ENCODE peak calls at places on chromosome 10, in six cellular contexts. One of them, this sample, is unnamed.

GRCh38 chr10:5945203-5945534 is 32.2 kb downstream of the IL15RA start:
- DNase-seq in neuronal stem cell: no peak
- DNase-seq in effector memory CD4-positive, alpha-beta T cell: no peak
- DNase-seq in mesendoderm: no peak
- DNase-seq in CD8-positive, alpha-beta T cell: no peak
- DNase-seq in body of pancreas: no peak
- DNase-seq in this sample: no peak

GRCh38 chr10:69914373-69915268 is 112.9 kb downstream of the COL13A1 start:
- DNase-seq in neuronal stem cell: peak; percentile 84
- DNase-seq in effector memory CD4-positive, alpha-beta T cell: peak; percentile 3
- DNase-seq in mesendoderm: peak; percentile 81
- DNase-seq in CD8-positive, alpha-beta T cell: peak; percentile 46
- DNase-seq in body of pancreas: peak; percentile 75
- DNase-seq in this sample: peak; percentile 93

GRCh38 chr10:100153239-100153840 is 32.5 kb downstream of the ERLIN1 start:
- DNase-seq in neuronal stem cell: no peak
- DNase-seq in effector memory CD4-positive, alpha-beta T cell: no peak
- DNase-seq in mesendoderm: no peak
- DNase-seq in CD8-positive, alpha-beta T cell: no peak
- DNase-seq in body of pancreas: no peak
- DNase-seq in this sample: no peak

GRCh38 chr10:72455889-72456588 is 101.3 kb upstream of the DNAJB12 start:
- DNase-seq in neuronal stem cell: no peak
- DNase-seq in effector memory CD4-positive, alpha-beta T cell: no peak
- DNase-seq in mesendoderm: peak; percentile 94
- DNase-seq in CD8-positive, alpha-beta T cell: no peak
- DNase-seq in body of pancreas: no peak
- DNase-seq in this sample: peak; percentile 65

GRCh38 chr10:48501226-48501625 is 103.6 kb downstream of the ARHGAP22 start:
- DNase-seq in neuronal stem cell: no peak
- DNase-seq in effector memory CD4-positive, alpha-beta T cell: no peak
- DNase-seq in mesendoderm: no peak
- DNase-seq in CD8-positive, alpha-beta T cell: no peak
- DNase-seq in body of pancreas: no peak
- DNase-seq in this sample: no peak

GRCh38 chr10:15245530-15245929 is 77.0 kb upstream of the NMT2 start:
- DNase-seq in neuronal stem cell: no peak
- DNase-seq in effector memory CD4-positive, alpha-beta T cell: no peak
- DNase-seq in mesendoderm: peak; percentile 64
- DNase-seq in CD8-positive, alpha-beta T cell: peak; percentile 23
- DNase-seq in body of pancreas: peak; percentile 23
- DNase-seq in this sample: peak; percentile 70

GRCh38 chr10:64038097-64038496 is 516.9 kb downstream of the REEP3 start:
- DNase-seq in neuronal stem cell: no peak
- DNase-seq in effector memory CD4-positive, alpha-beta T cell: no peak
- DNase-seq in mesendoderm: no peak
- DNase-seq in CD8-positive, alpha-beta T cell: no peak
- DNase-seq in body of pancreas: no peak
- DNase-seq in this sample: no peak

GRCh38 chr10:19111501-19112267 is 63.1 kb downstream of the MALRD1 start:
- DNase-seq in neuronal stem cell: no peak
- DNase-seq in effector memory CD4-positive, alpha-beta T cell: no peak
- DNase-seq in mesendoderm: peak; percentile 49
- DNase-seq in CD8-positive, alpha-beta T cell: no peak
- DNase-seq in body of pancreas: no peak
- DNase-seq in this sample: no peak

GRCh38 chr10:126065751-126066150 is 169.4 kb downstream of the FANK1 start:
- DNase-seq in neuronal stem cell: no peak
- DNase-seq in effector memory CD4-positive, alpha-beta T cell: no peak
- DNase-seq in mesendoderm: no peak
- DNase-seq in CD8-positive, alpha-beta T cell: no peak
- DNase-seq in body of pancreas: no peak
- DNase-seq in this sample: no peak

GRCh38 chr10:34121974-34122282 is 693.2 kb downstream of the PARD3 start:
- DNase-seq in neuronal stem cell: no peak
- DNase-seq in effector memory CD4-positive, alpha-beta T cell: no peak
- DNase-seq in mesendoderm: no peak
- DNase-seq in CD8-positive, alpha-beta T cell: no peak
- DNase-seq in body of pancreas: no peak
- DNase-seq in this sample: no peak

GRCh38 chr10:114859227-114859626 is 37.6 kb downstream of the FHIP2A start:
- DNase-seq in neuronal stem cell: no peak
- DNase-seq in effector memory CD4-positive, alpha-beta T cell: no peak
- DNase-seq in mesendoderm: peak; percentile 42
- DNase-seq in CD8-positive, alpha-beta T cell: no peak
- DNase-seq in body of pancreas: peak; percentile 23
- DNase-seq in this sample: peak; percentile 48

GRCh38 chr10:114855776-114856543 is 34.4 kb downstream of the FHIP2A start:
- DNase-seq in neuronal stem cell: no peak
- DNase-seq in effector memory CD4-positive, alpha-beta T cell: no peak
- DNase-seq in mesendoderm: no peak
- DNase-seq in CD8-positive, alpha-beta T cell: no peak
- DNase-seq in body of pancreas: no peak
- DNase-seq in this sample: no peak

GRCh38 chr10:114852197-114852596 is 30.6 kb downstream of the FHIP2A start:
- DNase-seq in neuronal stem cell: no peak
- DNase-seq in effector memory CD4-positive, alpha-beta T cell: no peak
- DNase-seq in mesendoderm: no peak
- DNase-seq in CD8-positive, alpha-beta T cell: no peak
- DNase-seq in body of pancreas: no peak
- DNase-seq in this sample: no peak

GRCh38 chr10:114857922-114858629 is 36.5 kb downstream of the FHIP2A start:
- DNase-seq in neuronal stem cell: no peak
- DNase-seq in effector memory CD4-positive, alpha-beta T cell: no peak
- DNase-seq in mesendoderm: no peak
- DNase-seq in CD8-positive, alpha-beta T cell: no peak
- DNase-seq in body of pancreas: no peak
- DNase-seq in this sample: no peak

DNA sequence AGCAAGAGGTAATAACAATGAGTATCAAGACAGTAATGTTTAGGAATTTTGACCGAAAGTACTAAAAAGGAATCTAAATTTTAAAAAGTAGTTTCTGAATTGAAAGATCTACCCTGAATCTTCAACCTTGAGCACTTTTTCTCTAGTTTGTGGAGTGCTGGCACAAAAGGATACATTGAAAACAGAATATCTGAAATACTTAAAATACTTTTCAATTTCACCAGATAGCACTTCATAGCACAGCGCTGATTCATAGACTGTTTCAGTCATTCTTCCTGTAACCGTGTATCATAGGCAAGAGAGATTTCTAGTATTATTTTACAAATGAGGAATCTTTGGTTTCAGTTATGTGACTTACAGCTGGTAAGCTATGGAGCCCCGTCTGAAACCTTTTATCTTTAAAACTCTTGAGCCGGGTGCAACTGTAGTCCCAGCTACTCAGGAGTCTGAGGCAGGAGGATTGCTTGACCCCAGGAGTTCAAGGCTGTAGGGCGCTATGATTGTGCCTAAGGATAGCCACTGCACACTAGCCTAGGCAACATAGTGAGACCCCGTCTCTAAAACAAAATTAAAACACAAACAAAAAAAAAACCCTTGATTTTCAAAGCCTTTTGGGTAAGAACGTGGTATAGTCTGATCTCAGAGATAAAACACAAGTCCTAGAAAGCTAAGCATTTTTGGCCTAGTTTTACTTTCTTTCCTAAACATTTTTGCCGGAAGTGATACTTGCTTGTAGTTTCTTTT is 35.1 kb downstream of the FHIP2A start:
- DNase-seq in neuronal stem cell: no peak
- DNase-seq in effector memory CD4-positive, alpha-beta T cell: no peak
- DNase-seq in mesendoderm: peak; percentile 28
- DNase-seq in CD8-positive, alpha-beta T cell: no peak
- DNase-seq in body of pancreas: no peak
- DNase-seq in this sample: no peak
- H3K36me3 ChIP-seq in neuronal stem cell: peaks cover 92% of the 10 kb centered on the region
- H3K36me3 ChIP-seq in effector memory CD4-positive, alpha-beta T cell: peaks cover 31% of the 10 kb centered on the region
- H3K36me3 ChIP-seq in mesendoderm: peaks cover 1% of the 10 kb centered on the region
- H3K36me3 ChIP-seq in CD8-positive, alpha-beta T cell: peaks cover 17% of the 10 kb centered on the region
- H3K36me3 ChIP-seq in body of pancreas: peaks cover 5% of the 10 kb centered on the region
- H3K36me3 ChIP-seq in this sample: peaks cover 78% of the 10 kb centered on the region

GRCh38 chr10:50219200-50219599 is 32.1 kb downstream of the ASAH2 start:
- DNase-seq in neuronal stem cell: no peak
- DNase-seq in effector memory CD4-positive, alpha-beta T cell: no peak
- DNase-seq in mesendoderm: no peak
- DNase-seq in CD8-positive, alpha-beta T cell: no peak
- DNase-seq in body of pancreas: no peak
- DNase-seq in this sample: no peak
- H3K4me1 ChIP-seq in neuronal stem cell: peaks cover 3% of the 10 kb centered on the region
- H3K4me1 ChIP-seq in effector memory CD4-positive, alpha-beta T cell: no peaks in the 10 kb centered on the region
- H3K4me1 ChIP-seq in mesendoderm: no peaks in the 10 kb centered on the region
- H3K4me1 ChIP-seq in CD8-positive, alpha-beta T cell: no peaks in the 10 kb centered on the region
- H3K4me1 ChIP-seq in body of pancreas: peaks cover 7% of the 10 kb centered on the region
- H3K4me1 ChIP-seq in this sample: no peaks in the 10 kb centered on the region

GRCh38 chr10:31508882-31509281 is 189.9 kb downstream of the ZEB1 start:
- DNase-seq in neuronal stem cell: no peak
- DNase-seq in effector memory CD4-positive, alpha-beta T cell: no peak
- DNase-seq in mesendoderm: peak; percentile 39
- DNase-seq in CD8-positive, alpha-beta T cell: no peak
- DNase-seq in body of pancreas: no peak
- DNase-seq in this sample: no peak
- H3K36me3 ChIP-seq in neuronal stem cell: peaks cover 34% of the 10 kb centered on the region
- H3K36me3 ChIP-seq in effector memory CD4-positive, alpha-beta T cell: peaks cover 37% of the 10 kb centered on the region
- H3K36me3 ChIP-seq in mesendoderm: no peaks in the 10 kb centered on the region
- H3K36me3 ChIP-seq in CD8-positive, alpha-beta T cell: peaks cover 24% of the 10 kb centered on the region
- H3K36me3 ChIP-seq in body of pancreas: peaks cover 5% of the 10 kb centered on the region
- H3K36me3 ChIP-seq in this sample: peaks cover 10% of the 10 kb centered on the region

DNA sequence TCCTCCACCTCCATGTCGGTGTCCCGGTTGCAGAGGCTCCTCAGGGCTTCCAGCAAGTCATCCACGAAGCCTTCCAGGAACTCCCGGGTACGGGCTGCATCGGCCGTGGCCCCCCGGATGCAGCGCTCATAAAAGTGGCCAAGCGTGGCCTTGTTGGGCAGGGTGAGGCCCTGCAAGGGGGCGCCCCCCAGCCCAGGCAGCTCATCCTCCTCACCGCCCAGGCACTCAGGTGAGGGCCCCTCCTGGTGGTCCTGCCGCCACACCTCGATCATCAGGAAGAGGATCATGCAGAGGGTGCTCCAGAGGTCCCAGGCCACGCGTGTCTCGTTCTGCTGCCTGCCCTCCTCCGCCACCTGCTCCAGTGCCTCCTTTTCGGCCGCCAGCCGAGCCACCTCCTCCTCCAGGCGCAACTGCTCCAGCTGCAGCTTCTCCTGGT is 22.8 kb downstream of the ITPRIP start:
- DNase-seq in neuronal stem cell: no peak
- DNase-seq in effector memory CD4-positive, alpha-beta T cell: no peak
- DNase-seq in mesendoderm: no peak
- DNase-seq in CD8-positive, alpha-beta T cell: no peak
- DNase-seq in body of pancreas: no peak
- DNase-seq in this sample: no peak
- H3K4me1 ChIP-seq in neuronal stem cell: peaks cover 5% of the 10 kb centered on the region
- H3K4me1 ChIP-seq in effector memory CD4-positive, alpha-beta T cell: no peaks in the 10 kb centered on the region
- H3K4me1 ChIP-seq in mesendoderm: peaks cover 13% of the 10 kb centered on the region
- H3K4me1 ChIP-seq in CD8-positive, alpha-beta T cell: peaks cover 14% of the 10 kb centered on the region
- H3K4me1 ChIP-seq in body of pancreas: peaks cover 11% of the 10 kb centered on the region
- H3K4me1 ChIP-seq in this sample: peaks cover 9% of the 10 kb centered on the region

This sample was measured in endodermal cell.